ENCODE peak calls at places on chromosome 4, in seven cellular contexts. M, W, C, N, D, U and P are unnamed samples.

GRCh38 chr4:108417923-108418322 is 202.5 kb upstream of the RPL34 start:
- DNase-seq in M (no peak), W (peak; percentile 49), C (no peak), N (no peak), D (no peak), U (peak; percentile 46), P (no peak)

GRCh38 chr4:163295138-163295537 is 37.3 kb downstream of the NPY1R start:
- DNase-seq in M (no peak), W (no peak), C (no peak), N (no peak), D (no peak), U (no peak), P (no peak)

GRCh38 chr4:39346856-39347519 is 19.2 kb downstream of the RFC1 start:
- DNase-seq in M (no peak), W (no peak), C (no peak), N (no peak), D (no peak), U (no peak), P (no peak)

GRCh38 chr4:117135634-117136354 is 50.4 kb upstream of the TRAM1L1 start:
- DNase-seq in M (peak; percentile 42), W (no peak), C (no peak), N (no peak), D (no peak), U (no peak), P (no peak)

GRCh38 chr4:138630666-138631065 is 384.9 kb upstream of the NOCT start:
- DNase-seq in M (no peak), W (no peak), C (no peak), N (no peak), D (no peak), U (no peak), P (no peak)

GRCh38 chr4:5278213-5278612 is 226.9 kb downstream of the STK32B start:
- DNase-seq in M (no peak), W (no peak), C (no peak), N (no peak), D (no peak), U (no peak), P (no peak)

GRCh38 chr4:150938417-150938816 is 76.7 kb downstream of the LRBA start:
- DNase-seq in M (peak; percentile 7), W (peak; percentile 34), C (no peak), N (no peak), D (no peak), U (no peak), P (no peak)

GRCh38 chr4:87078987-87079469 is 141.4 kb downstream of the KLHL8 start:
- DNase-seq in M (no peak), W (peak; percentile 26), C (peak; percentile 88), N (no peak), D (peak; percentile 66), U (peak; percentile 88), P (no peak)

GRCh38 chr4:122783301-122784215 is 43.1 kb upstream of the FGF2 start:
- DNase-seq in M (peak; percentile 95), W (peak; percentile 98), C (peak; percentile 99), N (no peak), D (peak; percentile 10), U (peak; percentile 87), P (no peak)

GRCh38 chr4:23241408-23241807 is 548.7 kb downstream of the GBA3 start:
- DNase-seq in M (no peak), W (no peak), C (no peak), N (no peak), D (no peak), U (no peak), P (no peak)

GRCh38 chr4:148056879-148057278 is 325.0 kb downstream of the ARHGAP10 start:
- DNase-seq in M (peak; percentile 59), W (peak; percentile 59), C (peak; percentile 51), N (peak; percentile 12), D (no peak), U (peak; percentile 77), P (no peak)

GRCh38 chr4:152540293-152540674 is 4.4 kb upstream of the FBXW7 start:
- DNase-seq in M (no peak), W (no peak), C (no peak), N (no peak), D (no peak), U (no peak), P (no peak)

GRCh38 chr4:48858130-48858529 is 27.2 kb downstream of the OCIAD1 start:
- DNase-seq in M (no peak), W (peak; percentile 54), C (peak; percentile 2), N (no peak), D (no peak), U (no peak), P (no peak)

GRCh38 chr4:7956306-7957112 is 16.8 kb upstream of the AFAP1 start:
- DNase-seq in M (peak; percentile 86), W (peak; percentile 79), C (peak; percentile 63), N (no peak), D (no peak), U (peak; percentile 80), P (no peak)

GRCh38 chr4:98448923-98449322 is 187.7 kb downstream of the RAP1GDS1 start:
- DNase-seq in M (no peak), W (no peak), C (no peak), N (no peak), D (no peak), U (no peak), P (no peak)